ENCODE peak calls at places on chromosomes 11 and 22, in seven cellular contexts. F, S, L, I, O, Y and X are unnamed samples. For H3K9me3, the result is how much of the 10 kb centered on the place peaks cover.

GRCh38 chr11:60282291-60282690 is 1.8 kb downstream of the MS4A4A start:
- DNase-seq in F (no peak), S (no peak), L (no peak), I (no peak), O (no peak), Y (no peak), X (no peak)

GRCh38 chr11:1292018-1292643 is 17.3 kb downstream of the TOLLIP start:
- DNase-seq in F (no peak), S (no peak), L (no peak), I (no peak), O (no peak), Y (peak), X (no peak)

GRCh38 chr11:10294289-10294953 is 402 bp upstream of the SBF2 start:
- DNase-seq in F (no peak), S (peak), L (peak), I (peak), O (peak), Y (peak), X (peak)

GRCh38 chr11:131203041-131203440 is 167.4 kb upstream of the NTM start:
- DNase-seq in F (no peak), S (no peak), L (peak), I (no peak), O (no peak), Y (no peak), X (no peak)

GRCh38 chr11:44725016-44725651 is 1.6 kb upstream of the TSPAN18 start:
- DNase-seq in F (no peak), S (no peak), L (no peak), I (no peak), O (no peak), Y (no peak), X (no peak)

GRCh38 chr11:32137263-32137662 is 46.4 kb downstream of the RCN1 start:
- DNase-seq in F (no peak), S (no peak), L (no peak), I (peak), O (no peak), Y (no peak), X (no peak)

GRCh38 chr22:30279389-30279788 is 9.9 kb downstream of the CASTOR1 start:
- DNase-seq in F (no peak), S (no peak), L (no peak), I (no peak), O (no peak), Y (no peak), X (no peak)

GRCh38 chr11:34837246-34837856 is 78.8 kb downstream of the APIP start:
- DNase-seq in F (no peak), S (no peak), L (no peak), I (peak), O (no peak), Y (no peak), X (no peak)

GRCh38 chr11:75431533-75432525 is 1.2 kb downstream of the KLHL35 start:
- DNase-seq in F (no peak), S (no peak), L (peak), I (peak), O (no peak), Y (no peak), X (no peak)

GRCh38 chr11:704799-705645 is 1.0 kb upstream of the EPS8L2 start:
- DNase-seq in F (peak), S (peak), L (peak), I (peak), O (no peak), Y (no peak), X (peak)

GRCh38 chr22:47618611-47619010 is 856.2 kb downstream of the TBC1D22A start:
- DNase-seq in F (no peak), S (no peak), L (no peak), I (no peak), O (no peak), Y (peak), X (no peak)

GRCh38 chr22:47620391-47620790 is 857.9 kb downstream of the TBC1D22A start:
- DNase-seq in F (peak), S (no peak), L (no peak), I (no peak), O (no peak), Y (peak), X (no peak)

GRCh38 chr22:47621253-47621652 is 858.8 kb downstream of the TBC1D22A start:
- DNase-seq in F (no peak), S (no peak), L (no peak), I (no peak), O (no peak), Y (no peak), X (no peak)

GRCh38 chr22:47618180-47618579 is 855.7 kb downstream of the TBC1D22A start:
- DNase-seq in F (peak), S (no peak), L (no peak), I (no peak), O (no peak), Y (peak), X (peak)

DNA sequence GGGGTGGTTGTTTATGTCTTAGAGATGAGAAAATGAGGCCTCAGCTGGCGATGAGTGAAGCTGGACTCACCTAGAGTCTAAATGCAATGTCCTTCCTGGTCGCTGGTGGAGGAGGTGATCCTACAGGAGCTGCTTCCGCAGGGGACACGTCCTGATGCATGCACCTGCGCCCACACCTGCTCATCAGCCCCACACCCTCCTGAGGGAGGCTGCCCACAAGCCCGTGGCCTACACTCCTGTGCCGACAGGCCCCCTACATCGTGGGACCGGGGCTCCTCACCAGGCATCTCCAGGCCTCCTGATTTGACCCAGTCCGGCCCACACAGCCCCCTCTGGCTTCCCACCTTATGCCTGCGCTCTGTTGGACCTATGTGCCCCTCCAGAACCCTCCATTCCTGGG is 857.2 kb downstream of the TBC1D22A start:
- DNase-seq in F (peak), S (no peak), L (no peak), I (no peak), O (no peak), Y (peak), X (no peak)
- H3K9me3 ChIP-seq in F (under half), S (under half), L (under half), I (under half), O (under half), Y (under half), X (under half)

GRCh38 chr11:20113147-20113435 is 47.2 kb downstream of the DBX1 start:
- DNase-seq in F (no peak), S (no peak), L (no peak), I (no peak), O (no peak), Y (no peak), X (no peak)

GRCh38 chr11:20110908-20111669 is 49.2 kb downstream of the DBX1 start:
- DNase-seq in F (peak), S (peak), L (peak), I (peak), O (no peak), Y (no peak), X (no peak)

GRCh38 chr11:20111871-20112270 is 48.4 kb downstream of the DBX1 start:
- DNase-seq in F (no peak), S (no peak), L (no peak), I (no peak), O (no peak), Y (no peak), X (no peak)

GRCh38 chr11:20114588-20114987 is 45.7 kb downstream of the DBX1 start:
- DNase-seq in F (no peak), S (no peak), L (no peak), I (no peak), O (no peak), Y (no peak), X (no peak)

DNA sequence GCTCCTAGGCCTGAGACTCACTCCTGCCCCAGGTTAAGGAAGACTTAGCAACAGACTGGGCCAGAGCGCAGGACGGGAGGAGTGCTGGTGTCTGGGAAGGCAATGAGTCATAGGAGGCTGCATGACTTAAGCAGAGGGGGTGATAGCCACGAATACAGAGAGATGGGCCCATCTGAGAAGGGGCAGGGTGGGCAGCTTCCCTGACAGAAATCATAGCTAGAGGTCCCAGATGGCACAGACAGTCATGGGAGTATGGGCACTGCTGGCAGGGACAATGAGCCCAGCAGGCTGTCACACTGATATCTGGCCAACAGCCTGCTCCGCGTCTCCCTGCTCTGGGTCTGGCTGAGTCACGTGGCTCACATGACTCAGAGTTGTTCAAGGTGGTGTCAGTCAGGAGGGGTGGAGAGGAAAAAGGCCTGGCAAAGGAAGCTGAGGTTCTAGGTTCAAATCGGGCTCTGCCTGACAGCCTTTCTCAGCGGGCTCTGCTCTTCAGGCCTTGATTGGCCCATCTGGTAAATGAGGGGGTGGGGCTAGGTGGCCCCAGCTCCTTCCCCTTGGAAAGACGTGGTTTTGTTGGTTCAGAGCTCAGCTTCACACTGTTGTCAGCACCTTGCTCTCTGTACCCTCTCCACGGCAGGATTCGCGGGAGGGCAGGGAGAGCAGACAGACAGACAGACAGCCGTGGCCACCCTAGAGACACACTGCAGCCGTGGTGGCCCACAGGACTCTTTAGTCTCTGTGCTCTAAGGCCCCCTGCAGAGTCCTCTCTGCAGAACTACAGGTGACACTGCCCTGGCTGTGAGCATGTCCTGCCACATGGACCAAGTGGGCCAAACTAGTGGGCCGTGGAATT is 47.8 kb downstream of the DBX1 start:
- DNase-seq in F (peak), S (peak), L (peak), I (peak), O (peak), Y (no peak), X (peak)
- TF ChIP-seq EP300 in F (no peak), S (no peak), L (peak), I (peak), O (no peak), Y (no peak), X (no peak)

DNA sequence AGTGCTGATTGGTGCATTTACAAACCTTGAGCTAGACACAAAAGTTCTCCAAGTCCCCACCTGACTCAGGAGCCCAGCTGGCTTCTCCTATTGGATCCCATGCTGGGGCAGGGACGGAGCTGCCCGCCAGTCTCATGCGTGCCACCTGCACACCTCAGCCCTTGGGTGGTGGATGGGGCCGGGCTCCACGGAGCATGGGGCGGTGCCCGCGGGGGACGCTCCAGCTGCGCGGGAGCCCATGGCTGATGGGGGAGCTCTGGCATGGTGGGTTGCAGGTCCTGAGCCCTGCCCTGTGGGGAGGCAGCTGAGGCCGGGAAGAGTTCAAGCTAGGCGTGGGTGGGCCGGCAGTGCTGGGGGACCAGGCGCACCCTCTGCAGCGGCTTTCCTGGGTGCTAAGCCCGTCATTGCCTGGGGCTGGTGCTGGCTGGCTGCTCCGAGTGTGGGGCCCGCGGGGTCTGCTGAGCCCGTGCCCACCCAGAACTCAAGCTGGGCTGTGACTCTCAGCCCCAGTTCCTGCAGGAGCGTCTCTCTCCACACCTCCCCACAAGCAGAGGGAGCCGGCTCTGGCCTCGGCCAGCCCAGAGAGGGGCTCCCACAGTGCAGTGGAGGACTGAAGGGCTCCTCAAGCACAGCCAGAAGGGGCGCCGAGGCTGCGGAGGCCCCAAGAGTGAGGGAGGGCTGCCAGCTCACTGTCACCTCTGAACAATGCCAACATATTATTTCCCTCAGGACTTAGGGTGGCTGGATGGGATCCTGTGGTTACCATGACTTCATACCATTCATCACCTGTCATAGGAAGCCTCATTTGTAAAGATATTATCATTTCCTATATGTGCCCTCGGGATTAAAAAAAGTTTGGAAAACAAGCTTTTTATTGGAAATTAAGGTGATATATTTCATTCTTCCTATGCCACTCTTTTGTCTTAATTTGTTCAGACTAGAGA is 688.7 kb downstream of the ETS1 start:
- DNase-seq in F (no peak), S (no peak), L (no peak), I (no peak), O (no peak), Y (no peak), X (no peak)
- H3K9me3 ChIP-seq in F (under half), S (under half), L (under half), I (under half), O (under half), Y (under half), X (under half)

GRCh38 chr11:119196833-119197483 is 9.2 kb upstream of the CBL start:
- DNase-seq in F (peak), S (peak), L (peak), I (peak), O (peak), Y (no peak), X (peak)
- TF ChIP-seq EP300 in F (no peak), S (no peak), L (no peak), I (no peak), O (no peak), Y (no peak), X (no peak)

GRCh38 chr22:48267681-48268080 is 1505.2 kb downstream of the TBC1D22A start:
- DNase-seq in F (no peak), S (no peak), L (no peak), I (no peak), O (no peak), Y (no peak), X (no peak)

GRCh38 chr22:48265000-48265625 is 1502.7 kb downstream of the TBC1D22A start:
- DNase-seq in F (no peak), S (no peak), L (no peak), I (no peak), O (no peak), Y (peak), X (no peak)

GRCh38 chr22:48268771-48269552 is 1506.5 kb downstream of the TBC1D22A start:
- DNase-seq in F (no peak), S (no peak), L (no peak), I (peak), O (no peak), Y (no peak), X (no peak)

GRCh38 chr22:48270731-48271130 is 1508.3 kb downstream of the TBC1D22A start:
- DNase-seq in F (no peak), S (no peak), L (no peak), I (no peak), O (no peak), Y (no peak), X (no peak)

DNA sequence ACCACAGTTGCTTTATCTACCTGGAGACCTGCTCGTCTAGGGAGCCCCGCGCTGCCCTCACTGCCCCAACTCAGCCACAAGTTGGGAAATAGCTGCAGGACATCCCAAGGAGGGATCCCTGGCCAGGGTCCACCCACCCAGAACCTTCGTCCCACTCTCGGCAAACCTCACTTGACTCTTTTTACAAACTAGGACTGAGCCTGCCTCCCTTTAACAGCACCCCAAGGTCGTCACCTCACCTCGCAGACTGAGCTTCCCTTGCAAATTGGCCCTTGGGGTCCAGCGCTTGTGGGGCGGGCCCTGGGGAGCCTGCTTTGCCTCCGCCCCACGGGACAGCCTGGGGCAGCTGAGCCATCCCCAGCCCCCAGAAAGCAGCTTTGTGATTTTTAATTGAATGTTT is 1505.8 kb downstream of the TBC1D22A start:
- DNase-seq in F (no peak), S (no peak), L (no peak), I (no peak), O (no peak), Y (no peak), X (no peak)
- H3K9me3 ChIP-seq in F (under half), S (under half), L (under half), I (under half), O (under half), Y (under half), X (under half)

DNA sequence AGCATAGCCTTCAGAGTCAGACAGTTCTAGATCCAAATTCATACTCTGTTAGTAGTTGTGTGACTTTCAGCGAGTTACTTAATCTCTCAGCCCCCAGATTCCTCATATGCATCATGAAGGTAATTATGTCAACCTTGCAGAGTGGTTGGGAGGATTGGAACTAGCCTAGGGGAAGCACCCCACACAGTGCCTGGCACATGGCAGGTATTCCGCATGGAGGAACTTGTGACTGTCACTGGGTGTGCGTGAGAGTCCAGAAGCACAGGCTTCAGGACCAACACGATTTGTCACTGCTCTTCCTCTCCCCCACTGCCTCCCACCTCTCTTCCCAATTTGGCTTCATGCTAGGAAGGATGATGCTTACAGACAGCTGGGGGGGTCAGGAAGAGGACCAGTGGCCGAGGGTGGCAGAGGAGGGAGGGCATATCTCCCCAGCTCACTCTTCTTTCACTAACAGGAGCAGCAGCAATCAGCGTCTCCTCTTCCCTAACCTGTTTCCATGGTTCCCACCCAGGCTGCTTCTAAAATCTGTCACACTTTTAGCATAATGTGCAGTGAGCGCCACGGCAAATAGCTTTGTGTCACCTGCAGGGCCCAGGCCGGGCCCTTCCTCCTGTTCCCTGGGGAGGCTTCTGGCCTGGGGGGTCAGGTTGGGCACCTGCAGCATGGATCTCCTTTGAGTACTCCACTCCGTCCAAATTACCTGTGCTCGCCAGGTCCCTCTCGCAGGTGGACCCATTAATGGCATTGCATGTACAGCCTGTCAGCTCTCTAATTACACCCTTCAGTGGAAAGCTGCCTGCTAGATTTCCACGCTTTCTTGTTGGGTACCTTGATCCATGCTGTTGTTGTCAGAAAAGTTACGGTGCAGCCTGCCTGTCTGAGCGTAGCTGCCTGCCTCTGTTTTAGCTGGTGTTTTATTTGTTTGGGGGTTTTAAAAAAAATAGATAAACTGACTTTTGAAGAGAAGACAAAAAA is 400.4 kb downstream of the NXPE2 start:
- DNase-seq in F (no peak), S (no peak), L (no peak), I (no peak), O (no peak), Y (no peak), X (no peak)
- TF ChIP-seq EP300 in F (no peak), S (no peak), L (no peak), I (no peak), O (no peak), Y (no peak), X (no peak)